ENCODE peak calls at places on chromosomes 3 and 15, in four cellular contexts. O is GM10248, X is H9, U is fibroblast of the aortic adventitia. W is an unnamed sample.

GRCh38 chr3:16604887-16605602 is at the start of gene DAZL:
- DNase-seq in U (no peak), X (no peak), O (no peak), W (no peak)

GRCh38 chr3:62065985-62066693 is 307.2 kb downstream of the FEZF2 start:
- DNase-seq in U (peak; percentile 29), O (no peak), X (no peak), W (no peak)

GRCh38 chr3:171874879-171875278 is 31.7 kb downstream of the TMEM212 start:
- DNase-seq in X (no peak), O (no peak), U (no peak), W (no peak)

GRCh38 chr3:13145131-13145825 is 72.0 kb upstream of the IQSEC1 start:
- DNase-seq in U (no peak), X (no peak), O (no peak), W (no peak)

GRCh38 chr15:97235285-97235985 is 725.1 kb upstream of the ARRDC4 start:
- DNase-seq in O (no peak), U (peak; percentile 40), X (peak; percentile 52), W (peak; percentile 38)

GRCh38 chr15:78449220-78449999 is 11.4 kb downstream of the IREB2 start:
- DNase-seq in O (no peak), X (no peak), U (no peak), W (no peak)

GRCh38 chr3:77539677-77540076 is 499.8 kb downstream of the ROBO2 start:
- DNase-seq in O (no peak), U (no peak), X (no peak), W (no peak)

GRCh38 chr3:176075491-176075890 is 1121.8 kb downstream of the TBL1XR1 start:
- DNase-seq in U (no peak), X (no peak), O (no peak), W (no peak)

GRCh38 chr3:34284959-34285358 is 486.5 kb downstream of the PDCD6IP start:
- DNase-seq in U (no peak), O (no peak), X (no peak), W (no peak)

GRCh38 chr3:195870442-195870841 is 37.9 kb downstream of the TNK2 start:
- DNase-seq in X (no peak), O (no peak), U (no peak), W (no peak)

GRCh38 chr15:91348812-91349500 is 248.9 kb downstream of the SV2B start:
- DNase-seq in X (no peak), O (no peak), U (peak; percentile 34), W (peak; percentile 27)

GRCh38 chr3:15948403-15948802 is 150.6 kb upstream of the ANKRD28 start:
- DNase-seq in X (no peak), U (no peak), O (no peak), W (no peak)

GRCh38 chr3:21509706-21510105 is 241.3 kb downstream of the ZNF385D start:
- DNase-seq in X (no peak), U (no peak), O (no peak), W (no peak)

GRCh38 chr15:85689729-85690128 is 105.0 kb downstream of the KLHL25 start:
- DNase-seq in O (peak; percentile 42), X (peak; percentile 69), U (peak; percentile 58), W (peak; percentile 84)

GRCh38 chr15:38254065-38254883 is 1.6 kb downstream of the SPRED1 start:
- DNase-seq in U (peak; percentile 69), X (no peak), O (peak; percentile 20), W (peak; percentile 61)

GRCh38 chr3:94185753-94186152 is 122.9 kb downstream of the NSUN3 start:
- DNase-seq in X (no peak), U (peak; percentile 9), O (no peak), W (no peak)

GRCh38 chr3:184305577-184305976 is 6.5 kb downstream of the PSMD2 start:
- DNase-seq in O (no peak), U (no peak), X (no peak), W (no peak)

GRCh38 chr3:108818404-108818803 is 4.2 kb upstream of the TRAT1 start:
- DNase-seq in U (no peak), O (peak; percentile 26), X (peak; percentile 70), W (peak; percentile 74)

GRCh38 chr3:64935995-64936394 is 248.2 kb upstream of the ADAMTS9 start:
- DNase-seq in U (no peak), X (no peak), O (no peak), W (no peak)

GRCh38 chr15:77607894-77608261 is 24.8 kb downstream of the LINGO1 start:
- DNase-seq in X (no peak), U (no peak), O (no peak), W (no peak)

GRCh38 chr15:80803580-80804525 is 24.7 kb downstream of the CEMIP start:
- DNase-seq in O (no peak), X (no peak), U (no peak), W (peak; percentile 58)

GRCh38 chr3:2697589-2697988 is 412.6 kb downstream of the IL5RA start:
- DNase-seq in O (no peak), U (no peak), X (no peak), W (no peak)

GRCh38 chr3:71537211-71537611 is 46.3 kb downstream of the FOXP1 start:
- DNase-seq in O (no peak), U (peak; percentile 98), X (no peak), W (no peak)

GRCh38 chr3:8990266-8991215 is 27.3 kb upstream of the RAD18 start:
- DNase-seq in U (no peak), X (no peak), O (no peak), W (no peak)

GRCh38 chr15:90160781-90161727 is 40.1 kb upstream of the SEMA4B start:
- DNase-seq in U (no peak), X (peak; percentile 88), O (no peak), W (no peak)

GRCh38 chr15:79844221-79844620 is 52.6 kb downstream of the MTHFS start:
- DNase-seq in O (no peak), X (no peak), U (no peak), W (no peak)

GRCh38 chr15:53753813-53754212 is 5.7 kb downstream of the WDR72 start:
- DNase-seq in X (no peak), U (no peak), O (no peak), W (no peak)

GRCh38 chr3:8113649-8114048 is 388.0 kb upstream of the LMCD1 start:
- DNase-seq in O (no peak), X (peak; percentile 47), U (no peak), W (no peak)

GRCh38 chr3:54870423-54870822 is 57.4 kb downstream of the LRTM1 start:
- DNase-seq in U (peak; percentile 95), X (no peak), O (no peak), W (no peak)

GRCh38 chr15:90618330-90619136 is 88.8 kb downstream of the CRTC3 start:
- DNase-seq in U (no peak), O (no peak), X (no peak), W (no peak)

GRCh38 chr3:4678320-4678719 is 185.2 kb downstream of the ITPR1 start:
- DNase-seq in O (no peak), U (no peak), X (no peak), W (no peak)

GRCh38 chr3:50625879-50626182 is 8.9 kb downstream of the MAPKAPK3 start:
- DNase-seq in X (no peak), U (no peak), O (no peak), W (no peak)

GRCh38 chr3:50628601-50629000 is 11.7 kb downstream of the MAPKAPK3 start:
- DNase-seq in O (no peak), X (no peak), U (no peak), W (no peak)

GRCh38 chr3:50626406-50626805 is 9.5 kb downstream of the MAPKAPK3 start:
- DNase-seq in U (no peak), X (no peak), O (no peak), W (no peak)

GRCh38 chr3:50625131-50625878 is 8.4 kb downstream of the MAPKAPK3 start:
- DNase-seq in U (no peak), X (no peak), O (no peak), W (no peak)

DNA sequence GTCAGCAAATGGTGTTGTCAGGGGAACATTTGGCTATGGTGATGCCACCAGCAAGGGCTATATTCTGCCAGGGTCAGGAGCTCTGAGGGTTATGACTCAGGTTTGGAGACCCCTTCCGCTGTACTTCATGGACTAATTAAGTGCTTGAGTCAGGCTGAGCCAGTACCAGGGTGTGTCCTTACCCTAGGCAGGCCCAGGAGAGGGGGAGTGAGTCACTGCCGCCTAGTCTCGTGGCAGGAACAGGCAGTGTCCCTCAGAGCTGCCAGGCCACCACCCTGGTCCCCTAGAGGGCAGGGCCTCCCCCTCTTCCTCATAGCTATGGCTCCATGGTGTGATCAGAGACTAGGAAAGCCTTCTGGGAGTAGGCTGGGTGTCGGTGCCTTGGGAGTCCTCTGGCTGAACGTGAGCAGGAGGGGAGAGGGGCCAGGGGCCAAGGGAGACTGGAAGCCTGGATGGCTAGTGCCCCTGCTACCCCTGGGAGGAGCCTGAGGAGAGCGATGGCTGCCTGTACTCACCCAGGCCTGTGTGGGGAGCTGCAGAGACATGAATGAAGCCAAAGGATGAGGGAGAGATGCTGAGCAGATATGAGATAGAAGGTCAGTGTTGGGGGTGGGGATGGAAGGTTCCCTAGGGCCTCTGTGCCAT is 10.6 kb downstream of the MAPKAPK3 start:
- DNase-seq in X (peak; percentile 75), U (peak; percentile 56), O (peak; percentile 46), W (peak; percentile 51)
- TF ChIP-seq CTCF in X (peak; percentile 72), U (peak; percentile 38), O (peak; percentile 59), W (peak; percentile 34)

DNA sequence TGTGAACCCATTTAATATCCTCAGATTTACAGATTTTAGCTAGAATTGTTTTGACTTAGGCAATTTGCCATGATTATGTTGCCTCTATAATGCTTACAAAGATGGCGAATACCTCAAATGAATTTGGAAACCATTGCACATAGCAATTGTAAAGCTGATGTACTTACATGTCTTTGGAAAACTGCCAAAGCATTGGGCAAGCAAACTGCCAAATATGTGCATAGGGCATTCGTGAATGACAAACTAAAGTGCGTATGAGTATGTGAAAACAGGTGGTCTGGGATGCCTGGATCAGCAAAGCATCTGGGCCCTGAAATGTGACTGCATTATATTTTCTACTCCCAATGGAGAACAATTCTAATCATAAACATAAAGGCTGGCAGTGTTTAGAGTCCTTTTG is 445.3 kb upstream of the ROBO1 start:
- DNase-seq in X (no peak), O (no peak), U (no peak), W (no peak)
- TF ChIP-seq CTCF in X (no peak), O (no peak), U (no peak), W (no peak)

GRCh38 chr3:163951397-163951987 is 1126.8 kb downstream of the SI start:
- DNase-seq in U (no peak), X (no peak), O (no peak), W (no peak)
- TF ChIP-seq CTCF in U (no peak), X (peak; percentile 70), O (peak; percentile 18), W (no peak)

DNA sequence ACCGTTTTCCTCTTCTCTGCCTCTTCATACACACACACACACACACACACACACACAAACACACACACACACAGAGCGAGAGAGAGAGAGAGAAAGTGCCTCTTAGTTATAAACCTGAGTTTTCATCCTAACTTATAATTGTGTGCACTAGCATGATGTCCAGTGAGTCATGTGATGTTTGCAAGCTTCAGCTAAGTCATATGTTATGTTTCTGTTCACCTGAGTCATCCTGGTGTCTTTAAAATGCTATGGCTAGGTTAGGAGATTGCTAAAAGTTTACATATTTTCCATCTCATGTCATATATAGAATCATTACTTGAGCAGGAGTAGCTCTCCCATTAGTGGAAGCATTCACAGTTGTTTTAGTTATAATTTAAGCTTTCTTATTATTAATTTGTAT is 155.8 kb downstream of the EPHA6 start:
- DNase-seq in O (no peak), X (no peak), U (no peak), W (no peak)
- TF ChIP-seq CTCF in O (no peak), X (no peak), U (no peak), W (no peak)

W was measured in activated CD8-positive, alpha-beta T cell treated with anti-CD3 and anti-CD28 coated beads for 36 hours.